ENCODE peak calls at places on chromosomes 3 and 15, in ten cellular contexts. Z, T, D, O, N, M, J, F, I and U are unnamed samples.

GRCh38 chr15:92346063-92346462 is 47.6 kb upstream of the ST8SIA2 start:
- DNase-seq in T (no peak), M (no peak), Z (no peak), J (no peak), O (no peak), I (peak), F (no peak), N (no peak), D (no peak), U (no peak)

GRCh38 chr3:42014949-42015533 is 53.1 kb upstream of the ULK4 start:
- DNase-seq in N (no peak), D (no peak), J (no peak), T (peak), Z (peak), F (peak), I (no peak), O (no peak), M (peak), U (peak)

GRCh38 chr3:107429330-107430181 is 52.3 kb downstream of the CCDC54 start:
- DNase-seq in D (peak), Z (peak), I (peak), M (peak), F (peak), T (peak), J (peak), O (peak), N (peak), U (peak)

GRCh38 chr3:46127503-46127902 is 80.6 kb downstream of the CCR1 start:
- DNase-seq in J (peak), N (no peak), M (no peak), O (no peak), Z (no peak), D (peak), F (no peak), T (peak), I (no peak), U (no peak)

GRCh38 chr15:66894986-66895780 is 170.2 kb upstream of the SMAD3 start:
- DNase-seq in O (no peak), D (no peak), I (no peak), N (no peak), J (no peak), Z (no peak), F (peak), T (peak), M (no peak), U (no peak)

GRCh38 chr3:183448369-183449128 is 20.1 kb upstream of the MCF2L2 start:
- DNase-seq in Z (no peak), D (no peak), M (no peak), T (no peak), N (no peak), O (no peak), I (no peak), J (no peak), F (no peak), U (peak)

GRCh38 chr3:123678108-123678511 is 93.3 kb upstream of the HACD2 start:
- DNase-seq in N (no peak), D (peak), I (no peak), M (no peak), F (no peak), Z (no peak), O (no peak), J (peak), T (peak), U (no peak)

GRCh38 chr3:112848196-112848595 is 1.5 kb upstream of the CD200R1L start:
- DNase-seq in J (no peak), I (no peak), O (peak), F (no peak), T (no peak), D (no peak), M (peak), N (no peak), Z (no peak), U (no peak)

GRCh38 chr15:82963356-82964341 is 11.1 kb upstream of the HOMER2 start:
- DNase-seq in N (no peak), J (peak), O (no peak), D (no peak), Z (no peak), M (no peak), F (no peak), I (no peak), T (no peak), U (no peak)

GRCh38 chr15:95987886-95988573 is 342.5 kb upstream of the NR2F2 start:
- DNase-seq in N (no peak), J (no peak), T (no peak), Z (no peak), F (no peak), D (no peak), I (no peak), M (no peak), O (no peak), U (no peak)

GRCh38 chr3:188082040-188082439 is 71.9 kb upstream of the LPP start:
- DNase-seq in Z (no peak), D (peak), I (no peak), F (no peak), M (no peak), J (no peak), T (peak), N (no peak), O (no peak), U (no peak)

GRCh38 chr3:66302288-66302687 is 81.5 kb downstream of the SLC25A26 start:
- DNase-seq in N (no peak), O (no peak), Z (no peak), I (no peak), F (no peak), T (no peak), J (no peak), M (no peak), D (no peak), U (no peak)

GRCh38 chr15:50003786-50004334 is 115.2 kb downstream of the ATP8B4 start:
- DNase-seq in F (peak), N (peak), O (peak), M (peak), J (peak), I (peak), Z (peak), D (peak), T (peak), U (peak)

GRCh38 chr15:31300981-31301686 is 25.5 kb upstream of the KLF13 start:
- DNase-seq in T (no peak), D (no peak), O (peak), J (no peak), F (peak), N (no peak), I (no peak), Z (peak), M (no peak), U (no peak)

GRCh38 chr3:9649791-9650521 is 651 bp downstream of the MTMR14 start:
- DNase-seq in O (no peak), T (no peak), Z (no peak), I (no peak), M (no peak), N (no peak), J (no peak), D (no peak), F (no peak), U (peak)

GRCh38 chr15:43920815-43921214 is 94.0 kb downstream of the WDR76 start:
- DNase-seq in M (no peak), N (no peak), J (no peak), D (peak), F (peak), T (peak), O (no peak), I (no peak), Z (no peak), U (peak)

GRCh38 chr3:46892285-46893145 is 15.0 kb downstream of the PTH1R start:
- DNase-seq in F (peak), I (peak), O (no peak), J (peak), D (peak), N (peak), Z (peak), T (peak), M (peak), U (no peak)

GRCh38 chr3:137110392-137110996 is 152.7 kb downstream of the IL20RB start:
- DNase-seq in Z (no peak), T (peak), I (no peak), F (no peak), M (peak), O (peak), J (peak), N (no peak), D (peak), U (peak)

GRCh38 chr3:10432931-10433330 is 72.5 kb downstream of the ATP2B2 start:
- DNase-seq in J (no peak), D (peak), F (no peak), T (peak), I (no peak), M (no peak), O (no peak), N (no peak), Z (no peak), U (no peak)

GRCh38 chr15:94793641-94794040 is 562.3 kb downstream of the MCTP2 start:
- DNase-seq in Z (no peak), F (peak), J (peak), T (peak), M (no peak), N (no peak), I (no peak), O (no peak), D (peak), U (no peak)

GRCh38 chr3:197709135-197709534 is 27.6 kb downstream of the RUBCN start:
- DNase-seq in Z (no peak), D (no peak), T (no peak), O (no peak), F (no peak), J (no peak), I (no peak), N (no peak), M (no peak), U (peak)

GRCh38 chr15:58057559-58057958 is 8.0 kb downstream of the ALDH1A2 start:
- DNase-seq in T (no peak), O (no peak), D (no peak), I (no peak), F (no peak), N (no peak), Z (no peak), J (peak), M (no peak), U (no peak)

GRCh38 chr3:111980716-111981456 is 2.1 kb downstream of the ABHD10 start:
- DNase-seq in D (no peak), Z (no peak), O (no peak), T (no peak), F (no peak), M (no peak), I (no peak), N (no peak), J (no peak), U (no peak)

GRCh38 chr15:66901336-66902100 is 163.9 kb upstream of the SMAD3 start:
- DNase-seq in J (no peak), Z (no peak), N (no peak), M (no peak), O (no peak), I (no peak), D (peak), T (peak), F (peak), U (no peak)

GRCh38 chr3:144966560-144966959 is 994.9 kb downstream of the DIPK2A start:
- DNase-seq in T (no peak), F (no peak), N (no peak), D (no peak), Z (no peak), I (no peak), M (no peak), O (no peak), J (no peak), U (no peak)

GRCh38 chr15:87826119-87826730 is 430.3 kb downstream of the NTRK3 start:
- DNase-seq in Z (no peak), N (no peak), T (no peak), F (peak), D (no peak), J (no peak), O (no peak), M (no peak), I (peak), U (no peak)

GRCh38 chr3:53888229-53888628 is 3.4 kb downstream of the SELENOK start:
- DNase-seq in O (no peak), I (no peak), M (no peak), F (no peak), N (no peak), T (no peak), J (no peak), D (no peak), Z (no peak), U (no peak)

GRCh38 chr3:10815487-10815886 is 541 bp upstream of the SLC6A11 start:
- DNase-seq in T (no peak), Z (no peak), I (no peak), M (no peak), N (no peak), F (no peak), O (no peak), J (no peak), D (no peak), U (no peak)

GRCh38 chr3:197031315-197032285 is 2.0 kb upstream of the MELTF start:
- DNase-seq in I (no peak), N (no peak), Z (no peak), T (peak), D (peak), J (peak), O (no peak), F (peak), M (no peak), U (no peak)

GRCh38 chr15:78195735-78196201 is 38.6 kb downstream of the ACSBG1 start:
- DNase-seq in M (peak), Z (no peak), O (peak), I (no peak), F (peak), D (no peak), N (no peak), J (peak), T (no peak), U (peak)

GRCh38 chr3:66406841-66407240 is 94.0 kb downstream of the LRIG1 start:
- DNase-seq in O (no peak), Z (no peak), I (no peak), M (no peak), D (no peak), F (peak), J (no peak), N (no peak), T (no peak), U (no peak)

GRCh38 chr3:181487236-181487978 is 224.3 kb upstream of the SOX2 start:
- DNase-seq in N (no peak), D (no peak), O (no peak), M (peak), Z (no peak), J (no peak), F (no peak), I (no peak), T (no peak), U (no peak)

GRCh38 chr15:31463521-31464102 is 137.0 kb downstream of the KLF13 start:
- DNase-seq in T (no peak), J (no peak), Z (no peak), D (no peak), N (no peak), M (no peak), O (no peak), F (peak), I (no peak), U (no peak)

GRCh38 chr15:26929588-26929987 is 41.4 kb upstream of the GABRG3 start:
- DNase-seq in J (no peak), T (no peak), F (no peak), O (no peak), D (no peak), Z (no peak), M (no peak), I (no peak), N (no peak), U (no peak)

GRCh38 chr3:193680220-193680619 is 87.2 kb downstream of the OPA1 start:
- DNase-seq in D (peak), T (peak), O (no peak), Z (no peak), J (no peak), F (no peak), I (no peak), N (no peak), M (no peak), U (no peak)

GRCh38 chr3:128844502-128844901 is 34.9 kb upstream of the ACAD9 start:
- DNase-seq in Z (no peak), D (no peak), I (no peak), F (no peak), J (no peak), N (no peak), O (no peak), T (no peak), M (no peak), U (no peak)

GRCh38 chr3:128845695-128846491 is 33.5 kb upstream of the ACAD9 start:
- DNase-seq in T (peak), N (peak), D (peak), I (peak), J (peak), F (peak), Z (peak), M (peak), O (peak), U (peak)

GRCh38 chr3:128845119-128845518 is 34.3 kb upstream of the ACAD9 start:
- DNase-seq in M (no peak), N (no peak), D (no peak), Z (no peak), T (no peak), I (no peak), F (peak), J (no peak), O (no peak), U (peak)

GRCh38 chr3:128847631-128848370 is 31.6 kb upstream of the ACAD9 start:
- DNase-seq in T (no peak), O (no peak), Z (no peak), D (no peak), I (no peak), N (no peak), J (no peak), F (no peak), M (no peak), U (no peak)

DNA sequence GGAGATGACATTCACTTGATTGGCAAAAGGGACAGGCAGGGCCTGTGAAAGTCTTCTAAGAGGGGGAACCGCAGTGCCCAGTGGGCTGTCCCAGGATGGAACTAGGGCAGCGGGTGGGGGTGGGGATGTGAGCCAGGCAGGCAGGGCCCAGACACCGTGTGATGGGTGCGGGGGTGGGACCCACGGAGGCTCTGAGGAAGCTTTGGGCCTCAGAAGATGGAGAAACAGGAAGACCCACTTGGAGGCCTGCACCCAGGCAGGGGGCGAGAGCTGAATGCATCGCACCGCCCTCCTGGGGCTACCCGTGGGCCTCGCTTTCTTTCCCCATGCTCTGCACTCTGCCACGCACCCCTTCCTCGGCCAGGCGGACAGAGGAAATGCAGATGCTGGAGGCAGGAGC is 32.9 kb upstream of the ACAD9 start:
- DNase-seq in T (no peak), J (no peak), Z (no peak), I (no peak), O (no peak), F (no peak), D (no peak), N (no peak), M (no peak), U (no peak)
- H3K9ac ChIP-seq in T (no peak), J (no peak), Z (peak), I (no peak), O (no peak), F (no peak), D (peak), N (no peak), M (peak), U (peak)

DNA sequence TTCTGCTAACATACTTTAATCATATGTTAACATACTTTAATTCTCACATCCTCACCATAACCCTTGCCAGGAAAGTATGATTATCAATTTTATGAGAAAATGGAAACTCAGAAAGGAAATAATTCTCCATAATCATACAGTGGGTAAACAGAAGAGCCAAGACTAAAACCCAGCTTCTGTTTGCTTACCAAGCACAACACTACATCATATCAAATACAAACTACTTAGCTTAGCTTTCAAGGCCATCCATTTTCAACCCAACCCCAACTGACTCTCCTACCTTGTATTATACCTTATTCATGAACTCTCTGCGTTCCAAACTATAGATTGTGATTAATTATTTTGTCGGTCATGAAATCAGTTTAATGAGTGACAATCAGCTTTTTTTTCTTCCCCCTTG is 9.0 kb downstream of the ZNF148 start:
- DNase-seq in D (no peak), N (no peak), T (no peak), F (no peak), J (no peak), M (no peak), I (no peak), O (no peak), Z (no peak), U (no peak)
- H3K27ac ChIP-seq in D (no peak), N (no peak), T (no peak), F (no peak), J (no peak), M (no peak), I (no peak), O (no peak), Z (no peak), U (no peak)

GRCh38 chr3:33385423-33385822 is 54.8 kb downstream of the UBP1 start:
- DNase-seq in F (no peak), D (peak), I (no peak), J (peak), N (no peak), T (no peak), Z (no peak), O (peak), M (no peak), U (no peak)

GRCh38 chr3:33391255-33391995 is 48.8 kb downstream of the UBP1 start:
- DNase-seq in F (no peak), N (no peak), T (no peak), O (no peak), M (peak), Z (no peak), J (no peak), I (no peak), D (no peak), U (no peak)

GRCh38 chr3:33389908-33390307 is 50.3 kb downstream of the UBP1 start:
- DNase-seq in F (no peak), D (no peak), I (no peak), Z (no peak), N (no peak), O (no peak), M (no peak), J (no peak), T (no peak), U (no peak)

GRCh38 chr3:33386631-33387030 is 53.6 kb downstream of the UBP1 start:
- DNase-seq in F (no peak), N (no peak), T (no peak), M (no peak), O (no peak), Z (no peak), J (no peak), D (no peak), I (no peak), U (no peak)

GRCh38 chr3:33388374-33389100 is 51.7 kb downstream of the UBP1 start:
- DNase-seq in N (no peak), O (no peak), F (no peak), M (no peak), I (no peak), J (no peak), D (no peak), Z (no peak), T (no peak), U (no peak)
- H3K9ac ChIP-seq in N (no peak), O (no peak), F (no peak), M (no peak), I (no peak), J (no peak), D (no peak), Z (no peak), T (no peak), U (no peak)

GRCh38 chr15:64865126-64865997 is 23.6 kb downstream of the PLEKHO2 start:
- DNase-seq in M (no peak), F (no peak), O (no peak), Z (no peak), I (no peak), J (no peak), N (no peak), T (no peak), D (no peak), U (no peak)
- H3K27ac ChIP-seq in M (no peak), F (peak), O (no peak), Z (no peak), I (no peak), J (no peak), N (peak), T (peak), D (peak), U (no peak)

DNA sequence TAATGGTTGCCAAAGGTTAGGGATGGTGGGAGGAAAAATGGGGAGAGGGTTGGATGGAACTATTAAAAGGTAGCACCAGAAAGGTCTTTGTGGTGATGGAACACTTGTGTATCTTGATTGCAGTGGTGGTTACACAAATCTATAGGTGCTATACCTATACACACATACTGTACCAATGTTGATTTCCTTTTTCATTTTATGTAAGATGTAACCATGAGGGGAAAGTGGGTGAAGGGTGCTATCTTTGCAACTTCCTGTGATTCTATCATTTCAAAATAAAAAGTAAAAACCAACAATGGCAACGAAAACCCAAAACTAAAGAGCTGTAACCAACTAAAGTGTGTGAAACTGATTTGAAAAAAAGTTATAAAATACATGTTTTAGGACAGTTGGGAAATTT is 761 bp upstream of the ZNF35 start:
- DNase-seq in Z (no peak), F (no peak), I (no peak), T (no peak), M (no peak), J (no peak), O (no peak), D (no peak), N (no peak), U (no peak)
- H3K9ac ChIP-seq in Z (no peak), F (no peak), I (no peak), T (no peak), M (no peak), J (no peak), O (no peak), D (no peak), N (no peak), U (peak)